ENCODE peak calls at places on chromosomes 13 and 19, in six cellular contexts. C, V, U, B, N and T are unnamed samples.

GRCh38 chr13:71055644-71056043 is 811.4 kb downstream of the DACH1 start:
- DNase-seq in C (no peak), V (no peak), U (no peak), B (no peak), N (no peak), T (no peak)

GRCh38 chr19:38989066-38989605 is 13.6 kb upstream of the FBXO17 start:
- DNase-seq in C (no peak), V (no peak), U (no peak), B (peak), N (no peak), T (no peak)

GRCh38 chr13:110185696-110186095 is 121.3 kb downstream of the COL4A1 start:
- DNase-seq in C (no peak), V (no peak), U (no peak), B (peak), N (no peak), T (no peak)

GRCh38 chr13:71540098-71540497 is 326.9 kb downstream of the DACH1 start:
- DNase-seq in C (no peak), V (no peak), U (no peak), B (no peak), N (no peak), T (no peak)

GRCh38 chr13:114087430-114087829 is 45.0 kb downstream of the RASA3 start:
- DNase-seq in C (no peak), V (no peak), U (peak), B (no peak), N (no peak), T (no peak)

GRCh38 chr19:4379383-4380253 is 20.7 kb downstream of the SH3GL1 start:
- DNase-seq in C (peak), V (no peak), U (peak), B (peak), N (peak), T (no peak)

GRCh38 chr19:45528744-45529453 is 21.6 kb downstream of the VASP start:
- DNase-seq in C (no peak), V (no peak), U (no peak), B (peak), N (peak), T (no peak)

GRCh38 chr13:52085416-52085815 is 43.5 kb downstream of the NEK5 start:
- DNase-seq in C (no peak), V (peak), U (no peak), B (peak), N (no peak), T (no peak)

GRCh38 chr19:4373601-4374441 is 26.5 kb downstream of the SH3GL1 start:
- DNase-seq in C (no peak), V (no peak), U (no peak), B (no peak), N (no peak), T (no peak)

GRCh38 chr13:28566891-28567290 is 72.0 kb upstream of the FLT1 start:
- DNase-seq in C (no peak), V (no peak), U (no peak), B (no peak), N (no peak), T (no peak)

GRCh38 chr13:32117696-32118095 is 86.1 kb downstream of the FRY start:
- DNase-seq in C (no peak), V (no peak), U (no peak), B (no peak), N (no peak), T (no peak)

GRCh38 chr13:37319041-37319443 is 213.6 kb upstream of the CSNK1A1L start:
- DNase-seq in C (no peak), V (peak), U (no peak), B (no peak), N (no peak), T (no peak)

GRCh38 chr13:45546410-45546765 is 69.2 kb downstream of the ERICH6B start:
- DNase-seq in C (no peak), V (no peak), U (no peak), B (no peak), N (no peak), T (no peak)

DNA sequence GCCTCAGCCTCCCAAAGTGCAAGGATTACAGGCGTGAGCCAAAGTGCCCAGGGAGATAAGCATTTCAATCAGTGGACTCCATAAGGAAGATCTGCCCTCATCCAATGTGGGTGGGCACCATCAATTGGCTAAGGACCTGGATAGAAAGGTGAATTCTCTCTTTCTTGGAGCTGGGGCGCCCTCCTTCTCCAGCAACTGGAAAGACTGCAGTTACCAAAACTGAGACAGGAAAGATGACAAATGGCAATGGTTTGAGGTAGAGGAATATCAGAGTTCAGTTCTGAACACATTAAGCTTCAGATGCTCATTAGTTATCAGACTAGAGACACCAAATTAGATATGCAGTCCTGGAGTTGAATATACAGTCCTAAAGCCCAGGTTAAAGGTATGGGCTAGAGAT is 10.5 kb upstream of the ELF1 start:
- DNase-seq in C (no peak), V (no peak), U (no peak), B (no peak), N (no peak), T (no peak)
- TF ChIP-seq CTCF in C (no peak), V (peak), U (no peak), B (no peak), N (no peak), T (no peak)

GRCh38 chr19:16200038-16200775 is 2.5 kb downstream of the AP1M1 start:
- DNase-seq in C (no peak), V (no peak), U (no peak), B (no peak), N (no peak), T (no peak)
- TF ChIP-seq CTCF in C (no peak), V (no peak), U (no peak), B (no peak), N (no peak), T (no peak)

DNA sequence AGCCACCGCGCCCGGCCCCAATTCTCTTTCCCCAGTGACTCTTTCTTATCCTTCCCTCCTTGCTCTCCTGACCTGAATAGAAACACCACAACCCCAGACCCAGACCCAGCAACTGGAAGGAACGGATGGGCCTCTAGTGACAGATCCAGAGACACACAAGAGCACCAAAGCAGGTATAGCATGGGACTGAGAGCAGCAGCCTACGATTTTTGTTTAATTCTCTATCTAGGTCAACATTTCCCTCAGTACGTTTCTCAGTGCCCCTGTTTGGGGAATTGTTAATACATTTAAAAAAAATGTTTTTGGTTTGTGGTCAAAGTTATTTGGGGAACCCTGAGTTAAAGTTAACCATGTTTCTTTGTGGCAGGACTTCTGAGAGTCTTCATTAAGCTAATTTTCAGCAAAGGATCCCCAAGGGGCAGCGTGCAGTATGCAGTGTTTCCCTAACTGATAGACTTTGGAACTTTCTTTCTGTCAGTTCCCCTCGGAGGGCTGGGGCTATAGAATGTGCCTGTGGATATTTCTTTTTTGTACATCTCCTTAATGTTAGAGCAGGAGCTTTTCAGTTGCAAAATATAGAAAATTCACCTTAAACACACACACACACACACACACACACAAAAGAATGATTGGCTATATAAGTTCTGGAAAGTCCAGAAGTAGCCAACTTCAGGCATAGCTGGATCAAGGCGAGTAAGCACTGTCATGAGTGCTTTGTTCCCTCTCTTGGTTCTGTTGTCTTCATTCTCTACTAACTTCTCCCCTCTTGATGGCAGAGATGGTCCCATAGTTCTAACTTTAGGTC is 6.3 kb downstream of the FXYD5 start:
- DNase-seq in C (no peak), V (no peak), U (no peak), B (no peak), N (no peak), T (no peak)
- TF ChIP-seq CTCF in C (no peak), V (no peak), U (no peak), B (no peak), N (no peak), T (no peak)

GRCh38 chr19:14070268-14071050 is 2.1 kb upstream of the MISP3 start:
- DNase-seq in C (no peak), V (no peak), U (no peak), B (no peak), N (no peak), T (no peak)

GRCh38 chr19:14078406-14078805 is 5.8 kb downstream of the MISP3 start:
- DNase-seq in C (no peak), V (no peak), U (no peak), B (no peak), N (no peak), T (no peak)

GRCh38 chr19:14073925-14074838 is 1.6 kb downstream of the MISP3 start:
- DNase-seq in C (no peak), V (no peak), U (peak), B (no peak), N (peak), T (peak)

GRCh38 chr19:14072535-14073231 is at the start of gene MISP3:
- DNase-seq in C (no peak), V (no peak), U (no peak), B (no peak), N (peak), T (no peak)

DNA sequence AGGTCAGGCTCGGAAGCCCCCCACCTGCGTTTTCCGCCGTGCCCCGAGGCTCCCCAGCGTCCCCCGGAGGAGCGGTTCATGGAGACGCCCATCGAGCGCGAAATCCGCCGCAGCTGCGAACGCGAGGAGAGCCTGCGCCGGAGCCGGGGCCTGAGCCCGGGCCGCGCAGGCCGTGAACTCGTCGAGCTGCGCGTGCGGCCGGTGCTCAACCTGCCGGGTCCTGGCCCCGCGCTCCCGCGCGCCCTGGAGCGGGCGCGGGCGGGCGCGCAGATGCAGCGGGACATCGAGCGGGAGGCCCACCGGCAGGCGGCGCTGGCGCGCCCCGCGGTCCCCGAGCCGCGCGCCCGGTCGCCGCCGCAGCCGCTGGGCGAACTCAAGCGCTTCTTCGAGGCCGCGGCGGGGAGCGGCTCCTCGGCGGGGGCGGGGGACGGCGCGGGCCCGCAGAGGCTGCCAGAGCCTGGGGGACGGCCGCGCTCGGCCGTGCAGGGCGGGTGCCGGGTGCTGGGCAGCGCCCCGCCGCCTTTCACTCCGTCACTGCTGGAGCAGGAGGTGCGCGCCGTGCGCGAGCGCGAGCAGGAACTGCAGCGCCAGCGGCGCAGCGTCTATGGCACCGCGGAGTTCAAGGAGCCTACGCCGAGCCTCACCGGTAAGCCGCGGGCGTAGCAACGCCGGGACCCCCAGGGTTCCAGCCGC is 792 bp downstream of the MISP3 start:
- DNase-seq in C (no peak), V (no peak), U (no peak), B (peak), N (peak), T (peak)
- TF ChIP-seq CTCF in C (no peak), V (peak), U (no peak), B (peak), N (peak), T (peak)

DNA sequence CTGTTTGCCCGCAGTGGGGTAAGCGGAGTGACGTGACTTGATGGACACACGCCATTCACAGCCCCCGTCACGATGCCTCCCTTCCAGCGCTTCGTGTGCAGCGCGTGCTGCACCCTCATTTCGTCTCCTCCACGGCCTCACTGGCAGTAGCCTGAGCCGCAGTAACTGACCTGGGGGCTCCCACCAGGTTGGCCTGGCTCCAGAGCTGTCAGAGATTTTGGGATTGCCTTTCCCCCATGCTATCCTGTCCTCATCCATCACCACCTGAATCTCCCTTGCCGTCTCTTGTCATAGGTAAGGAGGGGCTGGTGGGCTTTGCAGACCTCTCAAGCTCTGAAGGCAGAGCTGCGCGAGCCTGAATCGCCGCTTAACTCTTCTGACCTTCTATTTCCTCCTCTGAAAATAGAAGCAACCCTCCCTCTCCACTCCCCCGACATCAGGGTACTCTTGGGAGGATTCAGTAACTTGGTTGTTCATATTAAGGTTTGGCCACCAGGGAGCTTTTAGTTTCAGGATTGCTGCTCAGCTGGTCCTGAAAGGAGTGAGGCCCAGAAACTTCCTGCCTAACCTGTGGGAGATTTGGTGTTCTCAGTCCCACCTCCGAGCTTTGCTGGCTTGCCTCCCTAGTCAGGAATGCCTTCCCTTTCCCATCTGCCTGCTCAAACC is 27.9 kb downstream of the SIGLEC5 start:
- DNase-seq in C (no peak), V (no peak), U (no peak), B (no peak), N (peak), T (peak)
- TF ChIP-seq CTCF in C (no peak), V (no peak), U (no peak), B (no peak), N (no peak), T (no peak)

GRCh38 chr13:67421475-67421874 is 191.3 kb upstream of the PCDH9 start:
- DNase-seq in C (no peak), V (no peak), U (no peak), B (no peak), N (no peak), T (no peak)

GRCh38 chr13:67410645-67411044 is 180.5 kb upstream of the PCDH9 start:
- DNase-seq in C (no peak), V (no peak), U (no peak), B (no peak), N (no peak), T (no peak)

GRCh38 chr13:67416047-67416925 is 186.2 kb upstream of the PCDH9 start:
- DNase-seq in C (no peak), V (no peak), U (no peak), B (peak), N (no peak), T (no peak)
- TF ChIP-seq CTCF in C (peak), V (peak), U (no peak), B (peak), N (no peak), T (peak)

GRCh38 chr19:1376415-1376805 is 7.3 kb upstream of the NDUFS7 start:
- DNase-seq in C (no peak), V (no peak), U (no peak), B (no peak), N (no peak), T (no peak)

GRCh38 chr19:1377176-1377964 is 6.3 kb upstream of the NDUFS7 start:
- DNase-seq in C (no peak), V (no peak), U (no peak), B (no peak), N (no peak), T (no peak)

GRCh38 chr19:1379126-1379905 is 4.4 kb upstream of the NDUFS7 start:
- DNase-seq in C (no peak), V (no peak), U (no peak), B (no peak), N (no peak), T (no peak)

GRCh38 chr19:1379961-1380489 is 3.7 kb upstream of the NDUFS7 start:
- DNase-seq in C (no peak), V (no peak), U (no peak), B (no peak), N (no peak), T (no peak)

GRCh38 chr19:1377965-1378785 is 5.5 kb upstream of the NDUFS7 start:
- DNase-seq in C (no peak), V (no peak), U (no peak), B (no peak), N (no peak), T (no peak)
- TF ChIP-seq CTCF in C (no peak), V (peak), U (no peak), B (no peak), N (no peak), T (no peak)

GRCh38 chr19:36528194-36528920 is at the start of gene ZNF260:
- DNase-seq in C (peak), V (peak), U (peak), B (peak), N (peak), T (peak)
- TF ChIP-seq CTCF in C (no peak), V (no peak), U (no peak), B (no peak), N (no peak), T (no peak)

GRCh38 chr13:57874530-57874929 is 243.0 kb downstream of the PCDH17 start:
- DNase-seq in C (no peak), V (no peak), U (no peak), B (no peak), N (no peak), T (no peak)
- TF ChIP-seq CTCF in C (no peak), V (no peak), U (no peak), B (no peak), N (no peak), T (no peak)